ENCODE peak calls at places on chromosomes 12 and 14, in six cellular contexts. P is mesendoderm, I is H1, E is neuronal stem cell, Z is mesenchymal stem cell, W is IMR-90. U is an unnamed sample.

GRCh38 chr14:50051106-50051505 is 65.3 kb downstream of the VCPKMT start:
- DNase-seq in E (no peak), P (no peak), Z (no peak), I (no peak), W (no peak), U (no peak)

GRCh38 chr14:49303952-49304516 is 282.1 kb downstream of the RPS29 start:
- DNase-seq in I (peak; percentile 61), Z (peak; percentile 65), E (peak; percentile 71), W (peak; percentile 13), P (peak; percentile 86), U (no peak)

GRCh38 chr12:15996254-15996653 is 85.1 kb downstream of the DERA start:
- DNase-seq in Z (peak; percentile 34), I (no peak), P (peak; percentile 77), W (peak; percentile 41), E (no peak), U (no peak)

GRCh38 chr14:55843718-55844403 is 263.9 kb downstream of the KTN1 start:
- DNase-seq in Z (no peak), P (no peak), E (no peak), I (no peak), W (peak; percentile 14), U (no peak)

GRCh38 chr12:91109148-91109564 is 2.1 kb downstream of the LUM start:
- DNase-seq in I (peak; percentile 90), E (peak; percentile 51), P (peak; percentile 80), Z (peak; percentile 83), W (peak; percentile 80), U (peak; percentile 71)

GRCh38 chr12:105256921-105257320 is 20.9 kb upstream of the APPL2 start:
- DNase-seq in P (no peak), I (no peak), E (no peak), W (peak; percentile 89), Z (peak; percentile 82), U (peak; percentile 52)

GRCh38 chr14:103576371-103577024 is 13.7 kb downstream of the COA8 start:
- DNase-seq in E (peak; percentile 71), P (peak; percentile 72), I (no peak), Z (peak; percentile 89), W (peak; percentile 80), U (peak; percentile 79)

GRCh38 chr14:104551851-104552737 is 27.5 kb upstream of the C14orf180 start:
- DNase-seq in Z (no peak), E (no peak), P (peak; percentile 3), I (no peak), W (no peak), U (no peak)

GRCh38 chr12:32828552-32828951 is 68.0 kb downstream of the PKP2 start:
- DNase-seq in W (no peak), I (no peak), E (no peak), Z (no peak), P (no peak), U (no peak)

GRCh38 chr12:31702047-31702446 is 26.8 kb downstream of the AMN1 start:
- DNase-seq in I (no peak), E (no peak), W (peak; percentile 10), P (peak; percentile 69), Z (peak; percentile 36), U (no peak)

GRCh38 chr12:132582582-132583279 is 27.7 kb downstream of the LRCOL1 start:
- DNase-seq in W (no peak), P (no peak), I (no peak), Z (no peak), E (no peak), U (no peak)

GRCh38 chr12:25859976-25860375 is 98.5 kb upstream of the RASSF8 start:
- DNase-seq in P (no peak), Z (no peak), E (no peak), I (no peak), W (no peak), U (peak; percentile 99)

GRCh38 chr14:87869619-87870583 is 123.1 kb downstream of the GALC start:
- DNase-seq in E (no peak), P (peak; percentile 89), W (peak; percentile 36), I (no peak), Z (no peak), U (no peak)

GRCh38 chr12:98532687-98533304 is 17.4 kb downstream of the TMPO start:
- DNase-seq in Z (peak; percentile 76), P (peak; percentile 83), W (peak; percentile 62), I (no peak), E (peak; percentile 24), U (peak; percentile 84)

GRCh38 chr12:104469523-104469922 is 12.8 kb downstream of the CHST11 start:
- DNase-seq in Z (no peak), W (no peak), P (no peak), E (no peak), I (no peak), U (no peak)

GRCh38 chr12:82708507-82708906 is 21.8 kb downstream of the TMTC2 start:
- DNase-seq in W (no peak), I (peak; percentile 51), P (peak; percentile 66), Z (no peak), E (no peak), U (no peak)
- H3K4me3 ChIP-seq in W (no peak overlapping the region), I (no peak overlapping the region), P (no peak overlapping the region), Z (no peak overlapping the region), E (no peak overlapping the region), U (no peak overlapping the region)

DNA sequence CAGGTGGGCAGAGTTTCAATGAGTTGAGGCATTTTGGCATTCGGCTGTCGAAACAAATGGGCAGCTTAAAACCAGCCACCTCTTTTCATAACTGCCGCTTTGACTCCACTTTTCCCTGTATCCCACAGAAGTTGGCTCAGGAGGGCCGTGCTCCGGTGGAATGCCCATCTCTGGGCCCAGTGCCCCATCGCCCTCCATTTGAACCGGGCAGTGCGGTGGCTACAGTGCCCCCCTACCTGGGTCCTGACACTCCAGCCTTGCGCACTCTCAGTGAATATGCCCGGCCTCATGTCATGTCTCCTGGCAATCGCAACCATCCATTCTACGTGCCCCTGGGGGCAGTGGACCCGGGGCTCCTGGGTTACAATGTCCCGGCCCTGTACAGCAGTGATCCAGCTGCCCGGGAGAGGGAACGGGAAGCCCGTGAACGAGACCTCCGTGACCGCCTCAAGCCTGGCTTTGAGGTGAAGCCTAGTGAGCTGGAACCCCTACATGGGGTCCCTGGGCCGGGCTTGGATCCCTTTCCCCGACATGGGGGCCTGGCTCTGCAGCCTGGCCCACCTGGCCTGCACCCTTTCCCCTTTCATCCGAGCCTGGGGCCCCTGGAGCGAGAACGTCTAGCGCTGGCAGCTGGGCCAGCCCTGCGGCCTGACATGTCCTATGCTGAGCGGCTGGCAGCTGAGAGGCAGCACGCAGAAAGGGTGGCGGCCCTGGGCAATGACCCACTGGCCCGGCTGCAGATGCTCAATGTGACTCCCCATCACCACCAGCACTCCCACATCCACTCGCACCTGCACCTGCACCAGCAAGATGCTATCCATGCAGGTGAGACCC is 5.0 kb upstream of the RNU7-1 start:
- DNase-seq in I (no peak), E (no peak), Z (no peak), P (no peak), W (no peak), U (no peak)
- H3K4ac ChIP-seq in I (peak overlapping the region; percentile 39), E (peak overlapping the region; percentile 13), Z (no peak overlapping the region), P (peak overlapping the region; percentile 74), W (no peak overlapping the region), U (peak overlapping the region; percentile 28)

GRCh38 chr12:47729233-47729632 is 3.9 kb upstream of the ENDOU start:
- DNase-seq in I (no peak), W (peak; percentile 87), E (no peak), Z (peak; percentile 65), P (no peak), U (peak; percentile 95)
- H3K4me3 ChIP-seq in I (no peak overlapping the region), W (no peak overlapping the region), E (no peak overlapping the region), Z (no peak overlapping the region), P (no peak overlapping the region), U (no peak overlapping the region)

DNA sequence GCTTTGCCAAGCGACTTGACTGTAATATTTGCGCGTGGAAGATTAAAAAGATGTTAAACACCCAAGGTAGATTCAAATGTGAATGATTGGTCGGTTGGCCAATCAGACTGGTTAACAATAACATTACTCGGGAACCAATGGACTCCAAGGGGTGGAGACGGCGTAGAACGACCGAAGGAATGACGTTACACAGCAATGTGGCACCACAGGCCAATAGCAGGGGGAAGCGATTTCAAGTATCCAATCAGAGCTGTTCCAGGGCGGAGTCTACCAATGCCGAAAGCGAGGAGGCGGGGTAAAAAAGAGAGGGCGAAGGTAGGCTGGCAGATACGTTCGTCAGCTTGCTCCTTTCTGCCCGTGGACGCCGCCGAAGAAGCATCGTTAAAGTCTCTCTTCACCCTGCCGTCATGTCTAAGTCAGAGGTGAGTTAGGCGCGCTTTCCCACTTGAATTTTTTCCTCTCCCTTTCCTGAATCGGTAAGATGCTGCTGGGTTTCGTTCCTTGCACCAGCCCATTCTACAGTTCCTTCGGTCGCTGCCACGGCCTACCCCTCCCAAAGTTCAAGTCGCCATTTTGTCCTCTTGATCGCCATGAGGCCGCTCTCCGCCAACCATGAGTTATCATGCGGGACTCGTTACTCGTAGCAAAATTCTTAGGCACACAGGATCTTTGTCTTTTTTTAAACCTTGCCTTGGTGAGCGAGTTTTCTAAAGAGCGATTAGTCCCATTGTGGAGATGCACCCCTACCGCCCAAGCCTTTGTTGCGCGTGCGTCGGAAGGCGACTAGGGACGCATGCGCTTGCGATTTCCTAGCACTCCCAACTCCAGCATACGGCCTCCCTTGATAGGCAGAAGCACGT is at the start of gene HNRNPA1:
- DNase-seq in E (peak; percentile 99), W (peak; percentile 100), Z (peak; percentile 100), I (peak; percentile 93), P (peak; percentile 100), U (peak; percentile 99)
- H3K4ac ChIP-seq in E (peak within 1 kb of the TSS; percentile 60), W (peak within 1 kb of the TSS; percentile 96), Z (peak within 1 kb of the TSS; percentile 83), I (peak within 1 kb of the TSS; percentile 99), P (peak within 1 kb of the TSS; percentile 92), U (peak within 1 kb of the TSS; percentile 89)

GRCh38 chr12:8038659-8039114 is 6.2 kb downstream of the FOXJ2 start:
- DNase-seq in P (peak; percentile 90), E (peak; percentile 27), Z (peak; percentile 85), W (peak; percentile 72), I (peak; percentile 75), U (no peak)

GRCh38 chr12:8036366-8036765 is 3.9 kb downstream of the FOXJ2 start:
- DNase-seq in I (no peak), P (no peak), E (no peak), W (no peak), Z (no peak), U (no peak)

GRCh38 chr12:8037947-8038346 is 5.4 kb downstream of the FOXJ2 start:
- DNase-seq in Z (no peak), W (no peak), E (no peak), P (no peak), I (no peak), U (no peak)

GRCh38 chr12:8035440-8036010 is 3.0 kb downstream of the FOXJ2 start:
- DNase-seq in P (peak; percentile 49), I (no peak), Z (peak; percentile 33), W (peak; percentile 57), E (no peak), U (peak; percentile 70)

DNA sequence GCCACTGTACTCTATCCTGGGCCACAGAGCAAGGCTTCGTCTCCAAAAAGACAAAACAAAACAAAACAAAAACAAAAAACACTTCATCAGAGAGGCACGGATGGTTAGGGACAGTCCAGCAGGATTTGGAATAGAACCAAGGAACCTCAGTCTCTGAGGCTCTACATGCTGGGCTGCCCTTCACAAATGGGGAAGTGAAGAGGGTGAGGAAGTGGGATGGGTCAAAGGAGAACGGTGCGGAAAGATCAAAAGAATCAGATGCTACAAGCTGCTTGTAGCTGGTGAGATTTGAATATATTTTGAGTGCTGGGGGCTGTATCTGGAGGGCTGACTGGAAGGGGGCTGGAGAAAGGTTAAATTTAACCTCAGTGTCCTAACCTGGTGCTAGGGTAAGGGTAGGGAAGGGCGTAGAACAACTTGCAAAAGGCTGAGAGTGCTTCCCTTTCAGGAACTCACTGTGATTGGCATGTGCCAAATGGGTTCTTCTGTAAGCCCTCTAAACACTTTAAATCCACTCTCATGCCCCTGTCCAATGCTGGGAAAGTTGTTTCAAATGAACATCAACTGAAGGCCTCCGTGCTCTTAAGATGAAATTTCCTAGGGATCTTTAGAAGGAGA is 4.6 kb downstream of the FOXJ2 start:
- DNase-seq in E (no peak), I (no peak), W (no peak), P (no peak), Z (no peak), U (no peak)
- H3K4me3 ChIP-seq in E (no peak overlapping the region), I (no peak overlapping the region), W (no peak overlapping the region), P (no peak overlapping the region), Z (no peak overlapping the region), U (no peak overlapping the region)

U was measured in trophoblast cell.